ENCODE peak calls at places on chromosomes 4 and X, in six cellular contexts. One of them, this sample, is unnamed.

GRCh38 chr4:173252024-173252935 is 81.9 kb downstream of the HMGB2 start:
- DNase-seq in thyroid gland: no peak
- DNase-seq in iPS-NIHi11: peak
- DNase-seq in psoas muscle: peak
- DNase-seq in activated CD4-positive, alpha-beta T cell treated with anti-CD3 and anti-CD28 coated beads for 4 hours: no peak
- DNase-seq in suprapubic skin: no peak
- DNase-seq in this sample: peak

GRCh38 chr4:109012286-109012880 is 249.5 kb upstream of the ETNPPL start:
- DNase-seq in psoas muscle: no peak
- DNase-seq in suprapubic skin: no peak
- DNase-seq in thyroid gland: no peak
- DNase-seq in iPS-NIHi11: no peak
- DNase-seq in activated CD4-positive, alpha-beta T cell treated with anti-CD3 and anti-CD28 coated beads for 4 hours: no peak
- DNase-seq in this sample: no peak

GRCh38 chrX:12999422-12999821 is 24.5 kb downstream of the TMSB4X start:
- DNase-seq in activated CD4-positive, alpha-beta T cell treated with anti-CD3 and anti-CD28 coated beads for 4 hours: peak
- DNase-seq in thyroid gland: no peak
- DNase-seq in psoas muscle: no peak
- DNase-seq in suprapubic skin: no peak
- DNase-seq in iPS-NIHi11: no peak
- DNase-seq in this sample: no peak

GRCh38 chr4:126766266-126766665 is 866.5 kb upstream of the INTU start:
- DNase-seq in psoas muscle: no peak
- DNase-seq in activated CD4-positive, alpha-beta T cell treated with anti-CD3 and anti-CD28 coated beads for 4 hours: no peak
- DNase-seq in thyroid gland: no peak
- DNase-seq in suprapubic skin: no peak
- DNase-seq in iPS-NIHi11: no peak
- DNase-seq in this sample: no peak

GRCh38 chrX:129641941-129642340 is 12.8 kb downstream of the APLN start:
- DNase-seq in iPS-NIHi11: no peak
- DNase-seq in suprapubic skin: no peak
- DNase-seq in thyroid gland: no peak
- DNase-seq in activated CD4-positive, alpha-beta T cell treated with anti-CD3 and anti-CD28 coated beads for 4 hours: no peak
- DNase-seq in psoas muscle: no peak
- DNase-seq in this sample: no peak

GRCh38 chrX:106999002-106999975 is 723 bp downstream of the MORC4 start:
- DNase-seq in activated CD4-positive, alpha-beta T cell treated with anti-CD3 and anti-CD28 coated beads for 4 hours: peak
- DNase-seq in thyroid gland: peak
- DNase-seq in suprapubic skin: no peak
- DNase-seq in iPS-NIHi11: peak
- DNase-seq in psoas muscle: peak
- DNase-seq in this sample: no peak

GRCh38 chr4:148397771-148398170 is 44.4 kb downstream of the NR3C2 start:
- DNase-seq in suprapubic skin: no peak
- DNase-seq in iPS-NIHi11: no peak
- DNase-seq in thyroid gland: no peak
- DNase-seq in activated CD4-positive, alpha-beta T cell treated with anti-CD3 and anti-CD28 coated beads for 4 hours: no peak
- DNase-seq in psoas muscle: no peak
- DNase-seq in this sample: no peak

GRCh38 chr4:29805245-29805644 is 914.9 kb upstream of the PCDH7 start:
- DNase-seq in suprapubic skin: no peak
- DNase-seq in psoas muscle: no peak
- DNase-seq in iPS-NIHi11: peak
- DNase-seq in thyroid gland: no peak
- DNase-seq in activated CD4-positive, alpha-beta T cell treated with anti-CD3 and anti-CD28 coated beads for 4 hours: no peak
- DNase-seq in this sample: no peak

GRCh38 chrX:33065415-33065814 is 145.9 kb downstream of the DMD start:
- DNase-seq in iPS-NIHi11: no peak
- DNase-seq in suprapubic skin: no peak
- DNase-seq in psoas muscle: no peak
- DNase-seq in activated CD4-positive, alpha-beta T cell treated with anti-CD3 and anti-CD28 coated beads for 4 hours: no peak
- DNase-seq in thyroid gland: no peak
- DNase-seq in this sample: no peak

GRCh38 chrX:49919617-49920016 is 2.8 kb upstream of the CLCN5 start:
- DNase-seq in iPS-NIHi11: peak
- DNase-seq in suprapubic skin: no peak
- DNase-seq in thyroid gland: peak
- DNase-seq in psoas muscle: no peak
- DNase-seq in activated CD4-positive, alpha-beta T cell treated with anti-CD3 and anti-CD28 coated beads for 4 hours: no peak
- DNase-seq in this sample: no peak

GRCh38 chrX:48703642-48704481 is 7.3 kb downstream of the SUV39H1 start:
- DNase-seq in iPS-NIHi11: no peak
- DNase-seq in psoas muscle: no peak
- DNase-seq in thyroid gland: no peak
- DNase-seq in suprapubic skin: no peak
- DNase-seq in activated CD4-positive, alpha-beta T cell treated with anti-CD3 and anti-CD28 coated beads for 4 hours: no peak
- DNase-seq in this sample: peak

GRCh38 chr4:151865327-151865726 is 104.5 kb upstream of the GATB start:
- DNase-seq in activated CD4-positive, alpha-beta T cell treated with anti-CD3 and anti-CD28 coated beads for 4 hours: no peak
- DNase-seq in suprapubic skin: no peak
- DNase-seq in iPS-NIHi11: no peak
- DNase-seq in psoas muscle: peak
- DNase-seq in thyroid gland: peak
- DNase-seq in this sample: no peak

GRCh38 chrX:31366076-31366475 is 294.2 kb upstream of the FTHL17 start:
- DNase-seq in iPS-NIHi11: no peak
- DNase-seq in thyroid gland: peak
- DNase-seq in suprapubic skin: no peak
- DNase-seq in psoas muscle: no peak
- DNase-seq in activated CD4-positive, alpha-beta T cell treated with anti-CD3 and anti-CD28 coated beads for 4 hours: no peak
- DNase-seq in this sample: no peak

GRCh38 chr4:83036991-83037390 is 2.0 kb downstream of the COPS4 start:
- DNase-seq in activated CD4-positive, alpha-beta T cell treated with anti-CD3 and anti-CD28 coated beads for 4 hours: no peak
- DNase-seq in iPS-NIHi11: no peak
- DNase-seq in suprapubic skin: no peak
- DNase-seq in thyroid gland: peak
- DNase-seq in psoas muscle: no peak
- DNase-seq in this sample: no peak

GRCh38 chrX:100731441-100732281 is at the start of gene SYTL4:
- DNase-seq in thyroid gland: peak
- DNase-seq in iPS-NIHi11: peak
- DNase-seq in psoas muscle: peak
- DNase-seq in activated CD4-positive, alpha-beta T cell treated with anti-CD3 and anti-CD28 coated beads for 4 hours: no peak
- DNase-seq in suprapubic skin: peak
- DNase-seq in this sample: no peak

This sample was measured in RWPE2.